ENCODE peak calls at places on chromosome 9, in nine cellular contexts. One of them, this sample, is unnamed.
A peak's percentile ranks its signal among the peaks of the same experiment; 100 is the strongest.

GRCh38 chr9:123318961-123319421 is 37.0 kb upstream of the CRB2 start:
- DNase-seq in cardiac muscle cell: peak; percentile 17
- DNase-seq in MCF 10A: no peak
- DNase-seq in uterus: peak; percentile 46
- DNase-seq in brain microvascular endothelial cell: no peak
- DNase-seq in OCI-LY7: no peak
- DNase-seq in bronchial epithelial cell: no peak
- DNase-seq in right lobe of liver: no peak
- DNase-seq in PC-3: no peak
- DNase-seq in this sample: no peak

GRCh38 chr9:99266136-99267023 is 44.3 kb downstream of the SEC61B start:
- DNase-seq in brain microvascular endothelial cell: peak; percentile 74
- DNase-seq in PC-3: peak; percentile 53
- DNase-seq in MCF 10A: peak; percentile 72
- DNase-seq in cardiac muscle cell: peak; percentile 89
- DNase-seq in OCI-LY7: peak; percentile 77
- DNase-seq in bronchial epithelial cell: peak; percentile 68
- DNase-seq in uterus: peak; percentile 61
- DNase-seq in right lobe of liver: peak; percentile 72
- DNase-seq in this sample: peak; percentile 64

GRCh38 chr9:15205632-15206243 is 101.3 kb downstream of the TTC39B start:
- DNase-seq in MCF 10A: no peak
- DNase-seq in right lobe of liver: no peak
- DNase-seq in cardiac muscle cell: no peak
- DNase-seq in bronchial epithelial cell: no peak
- DNase-seq in OCI-LY7: no peak
- DNase-seq in brain microvascular endothelial cell: peak; percentile 39
- DNase-seq in uterus: no peak
- DNase-seq in PC-3: no peak
- DNase-seq in this sample: no peak

GRCh38 chr9:84815554-84815953 is 146.0 kb downstream of the NTRK2 start:
- DNase-seq in cardiac muscle cell: no peak
- DNase-seq in MCF 10A: no peak
- DNase-seq in OCI-LY7: no peak
- DNase-seq in brain microvascular endothelial cell: no peak
- DNase-seq in uterus: no peak
- DNase-seq in bronchial epithelial cell: no peak
- DNase-seq in PC-3: no peak
- DNase-seq in right lobe of liver: no peak
- DNase-seq in this sample: no peak

GRCh38 chr9:69758001-69758730 is 1.6 kb downstream of the PTAR1 start:
- DNase-seq in bronchial epithelial cell: no peak
- DNase-seq in uterus: no peak
- DNase-seq in right lobe of liver: no peak
- DNase-seq in cardiac muscle cell: peak; percentile 50
- DNase-seq in PC-3: no peak
- DNase-seq in MCF 10A: no peak
- DNase-seq in brain microvascular endothelial cell: no peak
- DNase-seq in OCI-LY7: peak; percentile 37
- DNase-seq in this sample: no peak

GRCh38 chr9:18743976-18744375 is 270.0 kb downstream of the ADAMTSL1 start:
- DNase-seq in bronchial epithelial cell: peak; percentile 12
- DNase-seq in MCF 10A: no peak
- DNase-seq in uterus: no peak
- DNase-seq in PC-3: no peak
- DNase-seq in right lobe of liver: no peak
- DNase-seq in cardiac muscle cell: peak; percentile 17
- DNase-seq in brain microvascular endothelial cell: no peak
- DNase-seq in OCI-LY7: no peak
- DNase-seq in this sample: no peak

GRCh38 chr9:131676431-131676972 is 63.4 kb downstream of the RAPGEF1 start:
- DNase-seq in right lobe of liver: no peak
- DNase-seq in brain microvascular endothelial cell: no peak
- DNase-seq in MCF 10A: no peak
- DNase-seq in uterus: no peak
- DNase-seq in OCI-LY7: peak; percentile 87
- DNase-seq in bronchial epithelial cell: no peak
- DNase-seq in PC-3: no peak
- DNase-seq in cardiac muscle cell: no peak
- DNase-seq in this sample: no peak

GRCh38 chr9:8943392-8943791 is 1143.8 kb upstream of the DMAC1 start:
- DNase-seq in cardiac muscle cell: no peak
- DNase-seq in brain microvascular endothelial cell: no peak
- DNase-seq in uterus: no peak
- DNase-seq in PC-3: no peak
- DNase-seq in MCF 10A: no peak
- DNase-seq in OCI-LY7: no peak
- DNase-seq in bronchial epithelial cell: no peak
- DNase-seq in right lobe of liver: no peak
- DNase-seq in this sample: no peak

GRCh38 chr9:68585034-68585761 is 44.5 kb upstream of the TMEM252 start:
- DNase-seq in OCI-LY7: no peak
- DNase-seq in MCF 10A: no peak
- DNase-seq in cardiac muscle cell: no peak
- DNase-seq in right lobe of liver: no peak
- DNase-seq in bronchial epithelial cell: no peak
- DNase-seq in PC-3: no peak
- DNase-seq in uterus: no peak
- DNase-seq in brain microvascular endothelial cell: no peak
- DNase-seq in this sample: no peak

GRCh38 chr9:37412431-37413151 is 9.9 kb upstream of the GRHPR start:
- DNase-seq in uterus: no peak
- DNase-seq in MCF 10A: peak; percentile 92
- DNase-seq in cardiac muscle cell: peak; percentile 49
- DNase-seq in right lobe of liver: no peak
- DNase-seq in bronchial epithelial cell: no peak
- DNase-seq in OCI-LY7: peak; percentile 69
- DNase-seq in PC-3: no peak
- DNase-seq in brain microvascular endothelial cell: no peak
- DNase-seq in this sample: no peak

GRCh38 chr9:136886610-136887597 is 588 bp downstream of the TRAF2 start:
- DNase-seq in uterus: no peak
- DNase-seq in cardiac muscle cell: no peak
- DNase-seq in MCF 10A: no peak
- DNase-seq in bronchial epithelial cell: no peak
- DNase-seq in PC-3: no peak
- DNase-seq in brain microvascular endothelial cell: no peak
- DNase-seq in right lobe of liver: peak; percentile 52
- DNase-seq in OCI-LY7: peak; percentile 59
- DNase-seq in this sample: peak; percentile 79

DNA sequence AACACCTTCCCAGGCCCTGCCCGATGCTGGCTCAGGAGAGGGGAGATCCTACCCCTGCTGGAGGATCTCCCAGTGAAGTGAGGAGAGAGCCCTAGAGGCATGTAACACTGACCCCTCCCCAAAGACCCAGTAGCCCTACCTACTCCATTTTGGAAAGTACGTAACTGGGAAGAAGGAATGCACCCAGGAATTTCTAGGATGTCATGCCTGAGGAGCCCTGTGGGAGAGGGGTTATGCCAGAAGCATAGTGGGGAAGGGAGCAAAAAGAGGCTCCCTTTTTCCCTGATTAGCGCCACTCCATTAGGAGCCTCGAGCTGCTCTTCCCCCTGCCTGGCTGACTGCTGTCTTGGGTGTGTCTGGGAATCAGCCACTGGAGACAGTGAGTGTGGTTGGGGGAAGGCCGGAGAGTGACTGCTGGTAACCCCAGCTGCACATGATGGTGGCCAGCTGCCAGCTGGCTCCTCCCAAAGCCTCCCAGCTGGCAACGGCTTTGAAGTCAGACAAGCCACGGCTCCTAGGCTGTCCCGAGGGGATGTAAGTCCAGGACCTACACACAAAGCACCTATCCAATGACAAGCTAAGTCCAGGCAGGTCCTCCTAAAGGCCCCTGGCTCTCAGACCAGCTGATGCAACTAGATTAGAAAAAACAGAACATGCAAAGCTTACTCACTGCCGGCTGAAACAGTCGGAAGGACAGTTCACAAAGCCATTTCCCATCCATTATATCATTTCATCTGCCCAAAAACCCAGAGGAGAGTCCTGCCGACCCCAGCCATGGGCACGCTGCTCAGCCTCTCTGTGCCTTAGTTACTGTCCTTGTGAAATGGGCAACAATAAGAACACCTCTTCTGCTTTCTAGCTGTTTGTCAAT is 136.5 kb upstream of the ABCA1 start:
- DNase-seq in brain microvascular endothelial cell: peak; percentile 97
- DNase-seq in right lobe of liver: peak; percentile 91
- DNase-seq in bronchial epithelial cell: peak; percentile 97
- DNase-seq in OCI-LY7: peak; percentile 29
- DNase-seq in cardiac muscle cell: peak; percentile 96
- DNase-seq in MCF 10A: peak; percentile 97
- DNase-seq in uterus: peak; percentile 88
- DNase-seq in PC-3: peak; percentile 77
- DNase-seq in this sample: no peak
- TF ChIP-seq CTCF in brain microvascular endothelial cell: peak; percentile 6
- TF ChIP-seq CTCF in right lobe of liver: no peak
- TF ChIP-seq CTCF in bronchial epithelial cell: no peak
- TF ChIP-seq CTCF in OCI-LY7: no peak
- TF ChIP-seq CTCF in cardiac muscle cell: peak; percentile 4
- TF ChIP-seq CTCF in MCF 10A: no peak
- TF ChIP-seq CTCF in uterus: no peak
- TF ChIP-seq CTCF in PC-3: no peak
- TF ChIP-seq CTCF in this sample: no peak

GRCh38 chr9:122226758-122227575 is 1.8 kb downstream of the LHX6 start:
- DNase-seq in cardiac muscle cell: no peak
- DNase-seq in right lobe of liver: no peak
- DNase-seq in brain microvascular endothelial cell: no peak
- DNase-seq in bronchial epithelial cell: no peak
- DNase-seq in OCI-LY7: no peak
- DNase-seq in MCF 10A: no peak
- DNase-seq in uterus: no peak
- DNase-seq in PC-3: no peak
- DNase-seq in this sample: peak; percentile 20

GRCh38 chr9:122227576-122227903 is 1.2 kb downstream of the LHX6 start:
- DNase-seq in brain microvascular endothelial cell: no peak
- DNase-seq in OCI-LY7: no peak
- DNase-seq in uterus: no peak
- DNase-seq in bronchial epithelial cell: no peak
- DNase-seq in cardiac muscle cell: no peak
- DNase-seq in right lobe of liver: no peak
- DNase-seq in MCF 10A: no peak
- DNase-seq in PC-3: peak; percentile 16
- DNase-seq in this sample: no peak

GRCh38 chr9:122226142-122226757 is 2.5 kb downstream of the LHX6 start:
- DNase-seq in bronchial epithelial cell: no peak
- DNase-seq in PC-3: no peak
- DNase-seq in right lobe of liver: no peak
- DNase-seq in brain microvascular endothelial cell: no peak
- DNase-seq in OCI-LY7: no peak
- DNase-seq in uterus: no peak
- DNase-seq in cardiac muscle cell: no peak
- DNase-seq in MCF 10A: no peak
- DNase-seq in this sample: peak; percentile 18

GRCh38 chr9:122228191-122228905 is 409 bp downstream of the LHX6 start:
- DNase-seq in OCI-LY7: no peak
- DNase-seq in uterus: no peak
- DNase-seq in cardiac muscle cell: no peak
- DNase-seq in bronchial epithelial cell: no peak
- DNase-seq in right lobe of liver: no peak
- DNase-seq in PC-3: no peak
- DNase-seq in brain microvascular endothelial cell: no peak
- DNase-seq in MCF 10A: no peak
- DNase-seq in this sample: peak; percentile 26

GRCh38 chr9:122228906-122229837 is at the start of gene LHX6:
- DNase-seq in PC-3: peak; percentile 38
- DNase-seq in uterus: no peak
- DNase-seq in right lobe of liver: no peak
- DNase-seq in cardiac muscle cell: peak; percentile 43
- DNase-seq in brain microvascular endothelial cell: peak; percentile 15
- DNase-seq in bronchial epithelial cell: peak; percentile 29
- DNase-seq in MCF 10A: peak; percentile 15
- DNase-seq in OCI-LY7: no peak
- DNase-seq in this sample: no peak
- TF ChIP-seq CTCF in PC-3: no peak
- TF ChIP-seq CTCF in uterus: no peak
- TF ChIP-seq CTCF in right lobe of liver: no peak
- TF ChIP-seq CTCF in cardiac muscle cell: no peak
- TF ChIP-seq CTCF in brain microvascular endothelial cell: no peak
- TF ChIP-seq CTCF in bronchial epithelial cell: no peak
- TF ChIP-seq CTCF in MCF 10A: no peak
- TF ChIP-seq CTCF in OCI-LY7: no peak
- TF ChIP-seq CTCF in this sample: no peak

DNA sequence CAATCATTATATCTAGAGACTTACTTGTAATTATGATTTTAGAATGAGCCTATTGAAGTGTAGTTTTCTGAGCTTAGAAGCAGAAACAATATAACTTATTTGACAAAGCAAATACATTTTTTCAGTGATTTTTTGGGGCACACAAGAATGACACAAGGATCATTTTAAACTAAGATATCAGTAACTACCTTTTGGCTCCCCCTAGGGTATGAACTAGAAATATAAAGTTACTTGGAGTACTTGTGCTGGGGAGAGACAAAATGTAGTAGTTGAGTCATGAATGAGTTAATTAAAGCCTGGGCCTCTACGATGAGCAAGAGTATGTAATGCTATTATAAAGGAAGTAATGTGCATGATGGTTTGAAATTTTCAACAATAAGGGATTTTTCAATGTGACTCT is 1244.1 kb upstream of the ACO1 start:
- DNase-seq in uterus: no peak
- DNase-seq in OCI-LY7: peak; percentile 22
- DNase-seq in bronchial epithelial cell: peak; percentile 71
- DNase-seq in PC-3: peak; percentile 51
- DNase-seq in MCF 10A: peak; percentile 30
- DNase-seq in cardiac muscle cell: peak; percentile 59
- DNase-seq in right lobe of liver: no peak
- DNase-seq in brain microvascular endothelial cell: no peak
- DNase-seq in this sample: no peak
- TF ChIP-seq CTCF in uterus: no peak
- TF ChIP-seq CTCF in OCI-LY7: peak; percentile 72
- TF ChIP-seq CTCF in bronchial epithelial cell: peak; percentile 20
- TF ChIP-seq CTCF in PC-3: peak; percentile 58
- TF ChIP-seq CTCF in MCF 10A: peak; percentile 37
- TF ChIP-seq CTCF in cardiac muscle cell: peak; percentile 51
- TF ChIP-seq CTCF in right lobe of liver: peak; percentile 38
- TF ChIP-seq CTCF in brain microvascular endothelial cell: peak; percentile 37
- TF ChIP-seq CTCF in this sample: no peak

DNA sequence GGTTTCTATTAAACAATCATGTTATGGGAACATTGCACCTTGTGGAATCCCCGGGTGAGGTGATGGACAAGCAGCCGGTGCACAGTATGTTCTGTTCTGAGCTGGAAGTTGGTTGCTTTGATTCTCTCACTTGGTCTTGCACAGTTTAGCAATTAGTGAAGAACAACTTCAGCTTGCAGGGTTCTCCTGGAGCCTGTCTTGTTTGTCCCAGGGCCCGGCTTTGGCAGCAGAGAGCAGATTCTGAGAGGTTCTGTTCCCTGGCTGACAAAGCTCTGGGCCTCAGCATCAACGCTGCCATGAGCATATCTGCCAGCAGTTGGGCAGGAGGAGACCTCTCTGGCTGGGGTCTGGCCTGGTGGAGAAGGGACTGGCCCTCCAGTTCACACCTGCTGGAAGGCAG is 16.9 kb downstream of the GADD45G start:
- DNase-seq in brain microvascular endothelial cell: no peak
- DNase-seq in right lobe of liver: no peak
- DNase-seq in MCF 10A: no peak
- DNase-seq in PC-3: no peak
- DNase-seq in bronchial epithelial cell: no peak
- DNase-seq in OCI-LY7: no peak
- DNase-seq in uterus: no peak
- DNase-seq in cardiac muscle cell: no peak
- DNase-seq in this sample: no peak
- TF ChIP-seq CTCF in brain microvascular endothelial cell: no peak
- TF ChIP-seq CTCF in right lobe of liver: no peak
- TF ChIP-seq CTCF in MCF 10A: no peak
- TF ChIP-seq CTCF in PC-3: no peak
- TF ChIP-seq CTCF in bronchial epithelial cell: no peak
- TF ChIP-seq CTCF in OCI-LY7: no peak
- TF ChIP-seq CTCF in uterus: no peak
- TF ChIP-seq CTCF in cardiac muscle cell: no peak
- TF ChIP-seq CTCF in this sample: no peak